ENCODE peak calls at places on chromosomes 6 and 20, in eight cellular contexts. One of them, this sample, is unnamed.

GRCh38 chr6:110625883-110626282 is 149.5 kb upstream of the SLC22A16 start:
- DNase-seq in fibroblast of lung: peak; percentile 21
- DNase-seq in astrocyte: peak; percentile 65
- DNase-seq in transverse colon: no peak
- DNase-seq in aorta: no peak
- DNase-seq in adrenal gland: peak; percentile 55
- DNase-seq in uterus: no peak
- DNase-seq in sigmoid colon: no peak
- DNase-seq in this sample: no peak

GRCh38 chr6:25872804-25873203 is 1.2 kb downstream of the SLC17A3 start:
- DNase-seq in fibroblast of lung: no peak
- DNase-seq in astrocyte: no peak
- DNase-seq in transverse colon: no peak
- DNase-seq in aorta: no peak
- DNase-seq in adrenal gland: no peak
- DNase-seq in uterus: no peak
- DNase-seq in sigmoid colon: no peak
- DNase-seq in this sample: no peak

GRCh38 chr6:37279366-37280134 is 21.6 kb upstream of the TMEM217 start:
- DNase-seq in fibroblast of lung: peak; percentile 80
- DNase-seq in astrocyte: peak; percentile 12
- DNase-seq in transverse colon: no peak
- DNase-seq in aorta: no peak
- DNase-seq in adrenal gland: no peak
- DNase-seq in uterus: no peak
- DNase-seq in sigmoid colon: no peak
- DNase-seq in this sample: no peak

GRCh38 chr6:44472250-44472945 is 84.9 kb downstream of the CDC5L start:
- DNase-seq in fibroblast of lung: no peak
- DNase-seq in astrocyte: no peak
- DNase-seq in transverse colon: no peak
- DNase-seq in aorta: no peak
- DNase-seq in adrenal gland: no peak
- DNase-seq in uterus: no peak
- DNase-seq in sigmoid colon: no peak
- DNase-seq in this sample: no peak

GRCh38 chr20:60078351-60079250 is 120.4 kb downstream of the CDH26 start:
- DNase-seq in fibroblast of lung: no peak
- DNase-seq in astrocyte: no peak
- DNase-seq in transverse colon: no peak
- DNase-seq in aorta: no peak
- DNase-seq in adrenal gland: no peak
- DNase-seq in uterus: no peak
- DNase-seq in sigmoid colon: peak; percentile 46
- DNase-seq in this sample: no peak

GRCh38 chr20:37394543-37395410 is 48.8 kb downstream of the SRC start:
- DNase-seq in fibroblast of lung: no peak
- DNase-seq in astrocyte: no peak
- DNase-seq in transverse colon: no peak
- DNase-seq in aorta: peak; percentile 41
- DNase-seq in adrenal gland: no peak
- DNase-seq in uterus: no peak
- DNase-seq in sigmoid colon: no peak
- DNase-seq in this sample: no peak

GRCh38 chr6:332671-333070 is 40.4 kb downstream of the DUSP22 start:
- DNase-seq in fibroblast of lung: peak; percentile 48
- DNase-seq in astrocyte: peak; percentile 70
- DNase-seq in transverse colon: no peak
- DNase-seq in aorta: peak; percentile 28
- DNase-seq in adrenal gland: no peak
- DNase-seq in uterus: no peak
- DNase-seq in sigmoid colon: no peak
- DNase-seq in this sample: no peak

GRCh38 chr20:404088-404487 is 4.0 kb upstream of the RBCK1 start:
- DNase-seq in fibroblast of lung: no peak
- DNase-seq in astrocyte: no peak
- DNase-seq in transverse colon: no peak
- DNase-seq in aorta: no peak
- DNase-seq in adrenal gland: no peak
- DNase-seq in uterus: no peak
- DNase-seq in sigmoid colon: no peak
- DNase-seq in this sample: no peak

GRCh38 chr6:17334265-17334664 is 53.1 kb downstream of the RBM24 start:
- DNase-seq in fibroblast of lung: peak; percentile 24
- DNase-seq in astrocyte: peak; percentile 58
- DNase-seq in transverse colon: no peak
- DNase-seq in aorta: no peak
- DNase-seq in adrenal gland: no peak
- DNase-seq in uterus: no peak
- DNase-seq in sigmoid colon: no peak
- DNase-seq in this sample: no peak

GRCh38 chr6:160093061-160093460 is 28.6 kb upstream of the SLC22A1 start:
- DNase-seq in fibroblast of lung: no peak
- DNase-seq in astrocyte: no peak
- DNase-seq in transverse colon: no peak
- DNase-seq in aorta: no peak
- DNase-seq in adrenal gland: no peak
- DNase-seq in uterus: no peak
- DNase-seq in sigmoid colon: no peak
- DNase-seq in this sample: no peak

GRCh38 chr6:72861935-72862432 is 240.1 kb downstream of the KCNQ5 start:
- DNase-seq in fibroblast of lung: peak; percentile 40
- DNase-seq in astrocyte: peak; percentile 49
- DNase-seq in transverse colon: no peak
- DNase-seq in aorta: peak; percentile 75
- DNase-seq in adrenal gland: no peak
- DNase-seq in uterus: no peak
- DNase-seq in sigmoid colon: no peak
- DNase-seq in this sample: no peak

GRCh38 chr6:112128208-112128607 is 40.8 kb downstream of the FAM229B start:
- DNase-seq in fibroblast of lung: no peak
- DNase-seq in astrocyte: no peak
- DNase-seq in transverse colon: no peak
- DNase-seq in aorta: no peak
- DNase-seq in adrenal gland: no peak
- DNase-seq in uterus: no peak
- DNase-seq in sigmoid colon: no peak
- DNase-seq in this sample: no peak

GRCh38 chr6:125519367-125519766 is 217.6 kb upstream of the HDDC2 start:
- DNase-seq in fibroblast of lung: peak; percentile 29
- DNase-seq in astrocyte: peak; percentile 0
- DNase-seq in transverse colon: no peak
- DNase-seq in aorta: no peak
- DNase-seq in adrenal gland: no peak
- DNase-seq in uterus: no peak
- DNase-seq in sigmoid colon: no peak
- DNase-seq in this sample: no peak

GRCh38 chr6:32883789-32884188 is 29.8 kb downstream of the PSMB9 start:
- DNase-seq in fibroblast of lung: peak; percentile 64
- DNase-seq in astrocyte: peak; percentile 6
- DNase-seq in transverse colon: no peak
- DNase-seq in aorta: peak; percentile 69
- DNase-seq in adrenal gland: peak; percentile 54
- DNase-seq in uterus: no peak
- DNase-seq in sigmoid colon: peak; percentile 70
- DNase-seq in this sample: no peak

GRCh38 chr6:3265671-3266070 is 6.9 kb downstream of the PSMG4 start:
- DNase-seq in fibroblast of lung: no peak
- DNase-seq in astrocyte: no peak
- DNase-seq in transverse colon: no peak
- DNase-seq in aorta: no peak
- DNase-seq in adrenal gland: no peak
- DNase-seq in uterus: no peak
- DNase-seq in sigmoid colon: no peak
- DNase-seq in this sample: no peak

GRCh38 chr20:8127553-8128255 is 4.4 kb upstream of the PLCB1 start:
- DNase-seq in fibroblast of lung: peak; percentile 34
- DNase-seq in astrocyte: peak; percentile 38
- DNase-seq in transverse colon: no peak
- DNase-seq in aorta: no peak
- DNase-seq in adrenal gland: no peak
- DNase-seq in uterus: no peak
- DNase-seq in sigmoid colon: no peak
- DNase-seq in this sample: no peak

GRCh38 chr6:158322724-158323560 is 10.7 kb downstream of the TULP4 start:
- DNase-seq in fibroblast of lung: peak; percentile 68
- DNase-seq in astrocyte: peak; percentile 85
- DNase-seq in transverse colon: no peak
- DNase-seq in aorta: no peak
- DNase-seq in adrenal gland: peak; percentile 11
- DNase-seq in uterus: no peak
- DNase-seq in sigmoid colon: no peak
- DNase-seq in this sample: peak; percentile 79

GRCh38 chr6:55941713-55942112 is 66.3 kb upstream of the BMP5 start:
- DNase-seq in fibroblast of lung: peak; percentile 65
- DNase-seq in astrocyte: no peak
- DNase-seq in transverse colon: no peak
- DNase-seq in aorta: no peak
- DNase-seq in adrenal gland: no peak
- DNase-seq in uterus: no peak
- DNase-seq in sigmoid colon: no peak
- DNase-seq in this sample: no peak

GRCh38 chr6:6152060-6152459 is 145.3 kb upstream of the NRN1 start:
- DNase-seq in fibroblast of lung: no peak
- DNase-seq in astrocyte: no peak
- DNase-seq in transverse colon: no peak
- DNase-seq in aorta: no peak
- DNase-seq in adrenal gland: no peak
- DNase-seq in uterus: no peak
- DNase-seq in sigmoid colon: no peak
- DNase-seq in this sample: peak; percentile 33

GRCh38 chr6:45724027-45724426 is 291.6 kb downstream of the CLIC5 start:
- DNase-seq in fibroblast of lung: no peak
- DNase-seq in astrocyte: no peak
- DNase-seq in transverse colon: no peak
- DNase-seq in aorta: no peak
- DNase-seq in adrenal gland: no peak
- DNase-seq in uterus: no peak
- DNase-seq in sigmoid colon: no peak
- DNase-seq in this sample: no peak

GRCh38 chr6:80639243-80639642 is 532.8 kb downstream of the BCKDHB start:
- DNase-seq in fibroblast of lung: peak; percentile 69
- DNase-seq in astrocyte: peak; percentile 75
- DNase-seq in transverse colon: no peak
- DNase-seq in aorta: no peak
- DNase-seq in adrenal gland: no peak
- DNase-seq in uterus: no peak
- DNase-seq in sigmoid colon: no peak
- DNase-seq in this sample: no peak

GRCh38 chr6:75158176-75158575 is 47.7 kb downstream of the COL12A1 start:
- DNase-seq in fibroblast of lung: no peak
- DNase-seq in astrocyte: no peak
- DNase-seq in transverse colon: no peak
- DNase-seq in aorta: no peak
- DNase-seq in adrenal gland: no peak
- DNase-seq in uterus: no peak
- DNase-seq in sigmoid colon: no peak
- DNase-seq in this sample: no peak

GRCh38 chr20:62360854-62361798 is 6.0 kb downstream of the LAMA5 start:
- DNase-seq in fibroblast of lung: no peak
- DNase-seq in astrocyte: no peak
- DNase-seq in transverse colon: no peak
- DNase-seq in aorta: peak; percentile 73
- DNase-seq in adrenal gland: peak; percentile 13
- DNase-seq in uterus: no peak
- DNase-seq in sigmoid colon: peak; percentile 71
- DNase-seq in this sample: no peak
- H3K4me1 ChIP-seq in fibroblast of lung: peaks cover 29% of the 10 kb centered on the region
- H3K4me1 ChIP-seq in astrocyte: peaks cover 61% of the 10 kb centered on the region
- H3K4me1 ChIP-seq in transverse colon: peaks cover 63% of the 10 kb centered on the region
- H3K4me1 ChIP-seq in aorta: no peaks in the 10 kb centered on the region
- H3K4me1 ChIP-seq in adrenal gland: peaks cover 53% of the 10 kb centered on the region
- H3K4me1 ChIP-seq in uterus: peaks cover 32% of the 10 kb centered on the region
- H3K4me1 ChIP-seq in sigmoid colon: no peaks in the 10 kb centered on the region
- H3K4me1 ChIP-seq in this sample: no peaks in the 10 kb centered on the region

GRCh38 chr6:31642798-31643570 is 9.5 kb downstream of the BAG6 start:
- DNase-seq in fibroblast of lung: no peak
- DNase-seq in astrocyte: no peak
- DNase-seq in transverse colon: no peak
- DNase-seq in aorta: no peak
- DNase-seq in adrenal gland: peak; percentile 49
- DNase-seq in uterus: no peak
- DNase-seq in sigmoid colon: no peak
- DNase-seq in this sample: no peak
- H3K36me3 ChIP-seq in fibroblast of lung: peaks cover 30% of the 10 kb centered on the region
- H3K36me3 ChIP-seq in astrocyte: peaks cover 54% of the 10 kb centered on the region
- H3K36me3 ChIP-seq in transverse colon: peaks cover 74% of the 10 kb centered on the region
- H3K36me3 ChIP-seq in aorta: peaks cover 4% of the 10 kb centered on the region
- H3K36me3 ChIP-seq in adrenal gland: peaks cover 98% of the 10 kb centered on the region
- H3K36me3 ChIP-seq in uterus: no peaks in the 10 kb centered on the region
- H3K36me3 ChIP-seq in sigmoid colon: peaks cover 69% of the 10 kb centered on the region
- H3K36me3 ChIP-seq in this sample: peaks cover 58% of the 10 kb centered on the region

DNA sequence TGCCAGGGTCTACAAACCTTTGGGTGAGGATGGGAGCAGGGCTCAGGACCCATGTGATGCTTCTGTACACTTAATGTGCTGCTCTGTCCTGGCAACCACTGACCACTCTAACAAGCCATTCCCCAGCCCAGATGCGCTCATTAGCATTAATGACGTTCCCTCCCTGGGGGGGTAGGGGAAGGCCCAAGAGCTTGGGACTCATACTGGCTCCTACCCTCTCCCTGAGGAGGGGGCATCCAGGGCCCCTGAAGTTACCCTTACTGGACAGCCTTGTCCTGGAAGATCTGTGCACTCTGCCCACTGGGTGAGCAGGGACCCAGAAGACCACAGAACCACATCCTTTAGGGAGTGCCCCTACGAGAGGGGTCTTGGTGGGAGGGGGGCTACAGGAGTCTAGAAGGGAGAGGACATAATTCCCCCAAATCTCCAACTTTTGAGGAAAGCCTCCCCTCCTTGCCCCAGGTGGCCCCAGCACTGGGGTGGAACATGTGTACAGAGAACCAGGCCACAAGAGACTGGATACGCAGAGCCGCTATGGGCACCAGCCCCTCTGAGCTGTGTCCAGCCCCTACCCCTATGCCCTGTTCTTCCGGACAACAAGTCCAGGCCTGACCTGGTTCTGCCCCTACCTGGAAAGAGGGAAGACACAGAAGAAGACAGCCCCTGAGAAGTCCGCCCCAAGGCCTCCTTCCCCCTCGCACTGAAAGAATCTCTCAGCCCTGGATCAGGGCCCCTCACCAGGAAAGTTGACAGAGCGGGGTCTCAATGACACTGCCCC is 1.4 kb downstream of the TEAD3 start:
- DNase-seq in fibroblast of lung: no peak
- DNase-seq in astrocyte: peak; percentile 39
- DNase-seq in transverse colon: no peak
- DNase-seq in aorta: no peak
- DNase-seq in adrenal gland: no peak
- DNase-seq in uterus: peak; percentile 54
- DNase-seq in sigmoid colon: peak; percentile 86
- DNase-seq in this sample: no peak
- H3K4me1 ChIP-seq in fibroblast of lung: peaks cover 38% of the 10 kb centered on the region
- H3K4me1 ChIP-seq in astrocyte: peaks cover 57% of the 10 kb centered on the region
- H3K4me1 ChIP-seq in transverse colon: peaks cover 58% of the 10 kb centered on the region
- H3K4me1 ChIP-seq in aorta: no peaks in the 10 kb centered on the region
- H3K4me1 ChIP-seq in adrenal gland: peaks cover 20% of the 10 kb centered on the region
- H3K4me1 ChIP-seq in uterus: peaks cover 34% of the 10 kb centered on the region
- H3K4me1 ChIP-seq in sigmoid colon: no peaks in the 10 kb centered on the region
- H3K4me1 ChIP-seq in this sample: peaks cover 5% of the 10 kb centered on the region

GRCh38 chr6:14476793-14477531 is 359.4 kb downstream of the CD83 start:
- DNase-seq in fibroblast of lung: peak; percentile 98
- DNase-seq in astrocyte: peak; percentile 96
- DNase-seq in transverse colon: peak; percentile 74
- DNase-seq in aorta: peak; percentile 60
- DNase-seq in adrenal gland: peak; percentile 43
- DNase-seq in uterus: peak; percentile 85
- DNase-seq in sigmoid colon: peak; percentile 96
- DNase-seq in this sample: peak; percentile 30
- H3K36me3 ChIP-seq in fibroblast of lung: no peaks in the 10 kb centered on the region
- H3K36me3 ChIP-seq in astrocyte: no peaks in the 10 kb centered on the region
- H3K36me3 ChIP-seq in transverse colon: no peaks in the 10 kb centered on the region
- H3K36me3 ChIP-seq in aorta: no peaks in the 10 kb centered on the region
- H3K36me3 ChIP-seq in adrenal gland: no peaks in the 10 kb centered on the region
- H3K36me3 ChIP-seq in uterus: no peaks in the 10 kb centered on the region
- H3K36me3 ChIP-seq in sigmoid colon: no peaks in the 10 kb centered on the region
- H3K36me3 ChIP-seq in this sample: no peaks in the 10 kb centered on the region

This sample was measured in small intestine.